ENCODE peak calls at places on chromosome 14, in nine cellular contexts. P is PC-3, N is MM.1S, Z is GM23248, O is neural progenitor cell, C is SK-N-SH, U is hepatocyte, Q is GM23338, A is OCI-LY7. S is an unnamed sample.

GRCh38 chr14:101885254-101885576 is 79.2 kb upstream of the DYNC1H1 start:
- DNase-seq in U (no peak), Z (no peak), A (no peak), O (no peak), P (no peak), N (no peak), C (no peak), Q (no peak), S (no peak)

GRCh38 chr14:99273025-99273723 is 1.2 kb upstream of the BCL11B start:
- DNase-seq in A (no peak), P (no peak), C (peak; percentile 43), U (peak; percentile 76), Z (peak; percentile 18), N (no peak), O (peak; percentile 68), Q (peak; percentile 73), S (no peak)

GRCh38 chr14:77044776-77045569 is 16.5 kb upstream of the IRF2BPL start:
- DNase-seq in A (no peak), C (no peak), O (no peak), Q (peak; percentile 54), U (peak; percentile 48), Z (peak; percentile 59), P (peak; percentile 42), N (no peak), S (no peak)

GRCh38 chr14:49999216-49999761 is 106.4 kb downstream of the ARF6 start:
- DNase-seq in P (peak; percentile 92), U (peak; percentile 81), Q (no peak), O (no peak), A (peak; percentile 85), C (peak; percentile 58), Z (peak; percentile 95), N (peak; percentile 61), S (peak; percentile 71)

GRCh38 chr14:93764211-93764659 is 24.1 kb downstream of the PRIMA1 start:
- DNase-seq in U (peak; percentile 52), Z (peak; percentile 32), A (no peak), P (peak; percentile 83), Q (no peak), C (peak; percentile 55), N (no peak), O (no peak), S (no peak)

GRCh38 chr14:100684154-100684553 is 42.5 kb upstream of the DLK1 start:
- DNase-seq in Z (no peak), Q (no peak), O (no peak), A (no peak), U (no peak), N (no peak), C (peak; percentile 70), P (no peak), S (no peak)

GRCh38 chr14:25537846-25538455 is 488.0 kb upstream of the STXBP6 start:
- DNase-seq in C (peak; percentile 26), P (peak; percentile 29), Q (peak; percentile 82), Z (peak; percentile 3), O (peak; percentile 66), A (peak; percentile 30), N (peak; percentile 40), U (peak; percentile 68), S (no peak)

GRCh38 chr14:103729496-103730448 is 14.2 kb downstream of the ZFYVE21 start:
- DNase-seq in N (no peak), U (no peak), C (no peak), Z (no peak), P (no peak), O (no peak), A (no peak), Q (no peak), S (no peak)

GRCh38 chr14:60266021-60266937 is 17.3 kb downstream of the PPM1A start:
- DNase-seq in P (peak; percentile 82), U (no peak), N (no peak), C (no peak), O (peak; percentile 18), A (peak; percentile 48), Q (peak; percentile 74), Z (peak; percentile 46), S (peak; percentile 27)

GRCh38 chr14:68891851-68892660 is 87.0 kb downstream of the ACTN1 start:
- DNase-seq in Q (no peak), U (no peak), N (no peak), C (no peak), A (no peak), O (no peak), P (peak; percentile 31), Z (peak; percentile 71), S (no peak)

GRCh38 chr14:102692334-102692733 is 84.9 kb upstream of the TRAF3 start:
- DNase-seq in C (no peak), P (no peak), Z (peak; percentile 8), N (no peak), A (no peak), O (no peak), U (no peak), Q (no peak), S (no peak)

GRCh38 chr14:64450255-64450654 is 15.0 kb upstream of the AKAP5 start:
- DNase-seq in Z (no peak), A (peak; percentile 60), Q (no peak), N (no peak), P (no peak), U (no peak), O (no peak), C (no peak), S (no peak)

GRCh38 chr14:64459737-64460136 is 5.6 kb upstream of the AKAP5 start:
- DNase-seq in P (no peak), Z (no peak), U (no peak), N (no peak), C (no peak), A (no peak), Q (no peak), O (no peak), S (no peak)

GRCh38 chr14:64454671-64455070 is 10.6 kb upstream of the AKAP5 start:
- DNase-seq in O (no peak), Q (no peak), C (no peak), A (no peak), U (no peak), N (no peak), Z (no peak), P (no peak), S (no peak)
- H3K36me3 ChIP-seq in O (peaks cover 3% of the 10 kb centered on the region), Q (peaks cover 91% of the 10 kb centered on the region), C (peaks cover 42% of the 10 kb centered on the region), A (peaks cover 93% of the 10 kb centered on the region), U (no peaks in the 10 kb centered on the region), N (no peaks in the 10 kb centered on the region), Z (no peaks in the 10 kb centered on the region), P (peaks cover 73% of the 10 kb centered on the region), S (peaks cover 42% of the 10 kb centered on the region)

DNA sequence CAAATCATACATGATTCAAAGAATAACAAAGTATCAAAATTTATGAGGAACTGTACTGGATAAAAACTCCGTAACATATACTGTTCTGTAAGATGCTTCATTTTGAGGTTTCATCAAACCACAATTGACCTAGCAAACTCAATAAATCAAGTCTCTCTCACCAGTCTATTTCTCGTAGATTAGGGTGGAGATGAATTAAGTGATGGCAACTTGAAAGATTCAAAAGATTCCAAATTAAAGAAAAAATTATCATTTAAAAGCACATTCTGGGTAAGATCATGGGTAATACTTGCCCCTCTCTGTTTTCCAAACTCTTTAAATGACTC is 74.4 kb downstream of the PAPLN start:
- DNase-seq in N (no peak), Z (no peak), A (no peak), C (no peak), O (no peak), U (no peak), P (no peak), Q (no peak), S (no peak)
- TF ChIP-seq EZH2phosphoT487 in N (no peak), Z (no peak), A (no peak), C (no peak), O (no peak), U (no peak), P (no peak), Q (no peak), S (no peak)

GRCh38 chr14:92552066-92552465 is 38.5 kb downstream of the RIN3 start:
- DNase-seq in U (no peak), O (no peak), Z (no peak), P (no peak), C (no peak), Q (no peak), N (peak; percentile 14), A (no peak), S (no peak)

GRCh38 chr14:92546347-92547053 is 32.9 kb downstream of the RIN3 start:
- DNase-seq in Z (peak; percentile 42), P (peak; percentile 84), O (no peak), U (no peak), C (peak; percentile 39), A (no peak), Q (no peak), N (no peak), S (no peak)

GRCh38 chr14:92549853-92550244 is 36.3 kb downstream of the RIN3 start:
- DNase-seq in P (no peak), U (no peak), Z (peak; percentile 78), N (no peak), O (no peak), A (no peak), Q (no peak), C (no peak), S (no peak)

GRCh38 chr14:92551066-92551841 is 37.7 kb downstream of the RIN3 start:
- DNase-seq in Q (no peak), P (no peak), U (no peak), N (peak; percentile 65), C (no peak), Z (no peak), A (peak; percentile 54), O (no peak), S (no peak)

DNA sequence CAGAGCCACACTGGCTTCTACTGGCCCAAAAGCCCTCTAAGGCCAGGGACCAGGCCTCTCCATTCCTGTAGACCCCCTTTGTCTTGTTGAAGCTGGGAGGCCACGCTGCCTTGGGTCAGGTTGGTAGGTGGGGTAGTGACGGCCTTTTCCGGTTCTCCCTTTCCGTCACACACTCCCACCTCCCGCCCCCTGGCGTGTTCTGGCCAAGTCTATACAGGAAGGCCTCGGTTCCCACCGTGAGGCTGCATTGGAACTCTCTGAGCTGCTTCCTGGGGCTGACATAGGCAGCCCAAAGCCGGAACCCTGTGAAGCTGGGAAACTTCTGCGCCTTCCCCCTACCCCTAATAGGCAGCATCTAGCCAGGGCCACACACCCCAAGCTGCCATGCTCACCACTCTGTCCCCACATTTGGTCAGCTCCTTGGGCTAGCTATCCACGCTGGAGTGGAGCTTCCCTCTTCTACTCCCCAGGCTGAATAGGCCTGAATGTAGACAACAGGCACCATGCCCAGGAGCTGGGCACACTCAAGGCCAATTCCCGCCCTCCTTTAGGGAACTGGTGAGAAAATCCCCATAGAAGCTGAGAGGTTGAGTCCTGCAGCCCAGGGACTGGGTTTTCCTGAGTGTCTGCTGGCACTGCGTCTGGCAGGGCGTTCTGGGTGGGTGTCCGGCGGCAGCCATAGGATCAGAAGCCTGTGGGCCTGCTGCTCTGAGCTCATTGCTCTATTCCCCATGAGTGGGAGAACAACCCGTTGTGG is 35.7 kb downstream of the RIN3 start:
- DNase-seq in C (no peak), U (no peak), A (no peak), N (no peak), O (no peak), Z (peak; percentile 58), Q (no peak), P (no peak), S (no peak)
- H3K79me2 ChIP-seq in C (peaks cover 25% of the 10 kb centered on the region), U (no peaks in the 10 kb centered on the region), A (no peaks in the 10 kb centered on the region), N (no peaks in the 10 kb centered on the region), O (no peaks in the 10 kb centered on the region), Z (peaks cover 45% of the 10 kb centered on the region), Q (no peaks in the 10 kb centered on the region), P (no peaks in the 10 kb centered on the region), S (peaks cover 9% of the 10 kb centered on the region)

DNA sequence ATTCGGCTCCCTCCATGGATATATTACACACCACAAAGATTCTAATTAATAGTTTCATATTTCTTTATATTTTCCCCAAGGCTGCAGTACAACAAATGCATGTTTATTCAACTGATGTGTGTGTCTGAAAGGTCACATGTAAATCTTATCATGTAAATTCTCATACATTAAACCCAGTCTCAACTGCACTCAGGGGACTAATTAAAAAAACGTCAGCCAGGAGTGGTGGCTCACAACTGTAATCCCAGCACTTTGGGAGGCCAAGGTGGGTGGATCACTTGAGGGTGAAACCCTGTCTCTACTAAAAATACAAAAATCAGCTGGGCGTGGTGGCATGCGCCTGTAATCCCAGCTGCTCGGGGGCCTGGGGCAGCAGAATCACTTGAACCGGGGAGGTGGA is 67.8 kb downstream of the MAP3K9 start:
- DNase-seq in C (no peak), A (no peak), P (no peak), Q (no peak), N (no peak), Z (no peak), O (no peak), U (no peak), S (no peak)
- H3K36me3 ChIP-seq in C (no peaks in the 10 kb centered on the region), A (no peaks in the 10 kb centered on the region), P (peaks cover 35% of the 10 kb centered on the region), Q (peaks cover 29% of the 10 kb centered on the region), N (no peaks in the 10 kb centered on the region), Z (no peaks in the 10 kb centered on the region), O (no peaks in the 10 kb centered on the region), U (no peaks in the 10 kb centered on the region), S (peaks cover 7% of the 10 kb centered on the region)

S was measured in HCT116.